ENCODE peak calls at places on chromosomes 3 and 15, in five cellular contexts. N is heart left ventricle, W is Peyer's patch, R is astrocyte, E is thyroid gland. P is an unnamed sample.

GRCh38 chr3:147392083-147392916 is 14.0 kb downstream of the ZIC4 start:
- DNase-seq in W (no peak), R (no peak), E (no peak), N (no peak), P (no peak)

GRCh38 chr3:40518848-40519247 is 5.9 kb upstream of the ZNF621 start:
- DNase-seq in E (no peak), N (no peak), W (no peak), R (no peak), P (no peak)

GRCh38 chr15:37045859-37046318 is 54.5 kb downstream of the MEIS2 start:
- DNase-seq in N (no peak), R (no peak), E (peak; percentile 3), W (no peak), P (no peak)

GRCh38 chr3:138437281-138437680 is 2.9 kb downstream of the ESYT3 start:
- DNase-seq in N (no peak), R (no peak), E (no peak), W (no peak), P (no peak)

GRCh38 chr3:59685432-59685831 is 635.6 kb upstream of the CFAP20DC start:
- DNase-seq in W (no peak), E (no peak), R (no peak), N (no peak), P (no peak)

GRCh38 chr3:72891053-72891855 is 3.4 kb downstream of the GXYLT2 start:
- DNase-seq in R (peak; percentile 100), W (no peak), E (no peak), N (peak; percentile 59), P (peak; percentile 71)

GRCh38 chr3:130310109-130310508 is 35.4 kb upstream of the COL6A5 start:
- DNase-seq in R (no peak), E (no peak), W (no peak), N (no peak), P (no peak)

GRCh38 chr3:117818592-117818991 is 1109.0 kb downstream of the TUSC7 start:
- DNase-seq in R (no peak), N (no peak), W (no peak), E (no peak), P (no peak)

GRCh38 chr3:158768361-158768787 is 33.5 kb upstream of the MFSD1 start:
- DNase-seq in N (peak; percentile 50), W (no peak), R (peak; percentile 74), E (peak; percentile 46), P (peak; percentile 90)

GRCh38 chr15:97168704-97169475 is 791.6 kb upstream of the ARRDC4 start:
- DNase-seq in W (no peak), R (no peak), E (no peak), N (no peak), P (no peak)

GRCh38 chr3:129015388-129016105 is 14.4 kb downstream of the EFCC1 start:
- DNase-seq in R (no peak), E (peak; percentile 32), N (peak; percentile 77), W (peak; percentile 57), P (no peak)

GRCh38 chr15:31265090-31265870 is 61.4 kb upstream of the KLF13 start:
- DNase-seq in R (no peak), N (peak; percentile 4), E (no peak), W (peak; percentile 29), P (no peak)

GRCh38 chr3:44896449-44896848 is 22.0 kb downstream of the TGM4 start:
- DNase-seq in W (no peak), N (no peak), E (no peak), R (no peak), P (no peak)
- H3K4me1 ChIP-seq in W (no peaks in the 10 kb centered on the region), N (no peaks in the 10 kb centered on the region), E (no peaks in the 10 kb centered on the region), R (peaks cover 14% of the 10 kb centered on the region), P (no peaks in the 10 kb centered on the region)

GRCh38 chr3:127747751-127748521 is 74.4 kb downstream of the MGLL start:
- DNase-seq in R (peak; percentile 87), W (no peak), N (peak; percentile 80), E (peak; percentile 26), P (peak; percentile 92)

GRCh38 chr3:127750226-127751031 is 71.9 kb downstream of the MGLL start:
- DNase-seq in N (no peak), W (no peak), E (peak; percentile 28), R (peak; percentile 77), P (no peak)

GRCh38 chr3:127749787-127750225 is 72.5 kb downstream of the MGLL start:
- DNase-seq in W (no peak), R (no peak), E (no peak), N (no peak), P (no peak)

GRCh38 chr3:127749361-127749760 is 73.0 kb downstream of the MGLL start:
- DNase-seq in E (no peak), N (no peak), R (no peak), W (no peak), P (no peak)

DNA sequence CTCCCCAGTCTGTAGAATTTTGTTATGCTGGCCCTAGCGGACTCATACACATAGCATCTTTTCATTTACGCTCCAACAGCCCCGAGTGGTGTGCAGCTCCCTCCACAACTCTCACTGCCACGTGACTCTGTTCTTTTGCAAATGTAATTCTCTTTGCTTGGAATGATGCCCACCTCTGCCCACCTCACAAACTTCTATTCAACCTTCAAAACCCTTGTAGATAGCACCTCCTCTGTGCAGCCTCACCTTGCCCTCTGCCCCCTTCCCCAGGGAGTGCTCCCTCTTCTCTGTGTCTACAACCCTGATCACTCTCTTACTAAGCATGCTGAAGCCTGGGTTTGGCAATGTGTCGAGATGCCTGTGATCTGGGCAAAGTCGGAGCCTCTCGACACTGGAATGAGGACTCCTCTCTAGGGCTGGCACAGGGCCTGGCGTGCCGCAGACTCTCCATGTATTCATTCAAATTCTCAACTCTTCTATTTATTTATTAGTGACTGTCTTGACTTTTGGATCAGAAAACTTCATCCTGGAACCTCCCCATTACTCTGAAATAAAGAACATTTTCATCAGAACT is 73.5 kb downstream of the MGLL start:
- DNase-seq in W (no peak), N (no peak), E (peak; percentile 66), R (no peak), P (no peak)
- H3K27ac ChIP-seq in W (no peak overlapping the region), N (peak overlapping the region; percentile 92), E (no peak overlapping the region), R (peak overlapping the region; percentile 64), P (peak overlapping the region; percentile 82)

DNA sequence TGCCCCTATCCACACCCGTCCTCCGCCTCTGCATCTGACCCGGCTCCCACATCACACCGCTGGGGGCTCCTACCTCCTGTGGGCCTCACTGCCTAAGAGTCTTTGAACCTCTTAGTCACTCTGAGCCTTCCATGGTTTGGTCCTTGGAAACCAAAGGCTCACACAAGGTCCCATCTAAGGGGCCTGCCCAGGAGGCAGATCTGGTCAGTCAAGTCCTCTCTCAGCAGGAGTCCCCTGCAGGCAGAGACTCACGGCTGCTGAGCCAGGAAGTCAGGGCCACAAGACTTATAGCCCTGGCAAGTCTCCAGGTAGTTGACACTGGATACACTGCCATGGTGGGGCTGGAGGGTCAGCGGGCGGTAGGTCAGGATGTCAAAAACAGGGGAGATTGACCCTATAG is 31.2 kb upstream of the ALDH1L1 start:
- DNase-seq in R (no peak), W (no peak), E (no peak), N (no peak), P (no peak)
- H3K4me1 ChIP-seq in R (peaks cover 25% of the 10 kb centered on the region), W (no peaks in the 10 kb centered on the region), E (peaks cover 9% of the 10 kb centered on the region), N (no peaks in the 10 kb centered on the region), P (peaks cover 5% of the 10 kb centered on the region)

GRCh38 chr3:4522962-4523361 is 29.8 kb downstream of the ITPR1 start:
- DNase-seq in W (no peak), R (no peak), N (no peak), E (no peak), P (no peak)
- H3K27ac ChIP-seq in W (no peak overlapping the region), R (no peak overlapping the region), N (no peak overlapping the region), E (no peak overlapping the region), P (peak overlapping the region; percentile 10)